ENCODE peak calls at places on chromosomes 16 and 17, in nine cellular contexts. One of them, this sample, is unnamed.
A peak's percentile ranks its signal among the peaks of the same experiment; 100 is the strongest.

GRCh38 chr16:89759742-89760366 is 38.5 kb downstream of the ZNF276 start:
- DNase-seq in A549: no peak
- DNase-seq in GM23338: peak; percentile 22
- DNase-seq in HCT116: no peak
- DNase-seq in K562: no peak
- DNase-seq in HL-60: no peak
- DNase-seq in SK-N-SH: no peak
- DNase-seq in Panc1: no peak
- DNase-seq in HepG2: no peak
- DNase-seq in this sample: no peak

GRCh38 chr17:82104797-82105416 is 6.9 kb upstream of the FASN start:
- DNase-seq in A549: no peak
- DNase-seq in GM23338: no peak
- DNase-seq in HCT116: no peak
- DNase-seq in K562: no peak
- DNase-seq in HL-60: no peak
- DNase-seq in SK-N-SH: no peak
- DNase-seq in Panc1: no peak
- DNase-seq in HepG2: no peak
- DNase-seq in this sample: no peak

GRCh38 chr17:50498021-50498874 is 10.0 kb upstream of the MYCBPAP start:
- DNase-seq in A549: no peak
- DNase-seq in GM23338: no peak
- DNase-seq in HCT116: no peak
- DNase-seq in K562: no peak
- DNase-seq in HL-60: no peak
- DNase-seq in SK-N-SH: no peak
- DNase-seq in Panc1: no peak
- DNase-seq in HepG2: no peak
- DNase-seq in this sample: no peak

GRCh38 chr17:28745777-28746473 is 2.1 kb downstream of the TRAF4 start:
- DNase-seq in A549: peak; percentile 55
- DNase-seq in GM23338: peak; percentile 60
- DNase-seq in HCT116: no peak
- DNase-seq in K562: no peak
- DNase-seq in HL-60: no peak
- DNase-seq in SK-N-SH: no peak
- DNase-seq in Panc1: no peak
- DNase-seq in HepG2: no peak
- DNase-seq in this sample: no peak

GRCh38 chr17:3043737-3044365 is 19.6 kb downstream of the OR1D5 start:
- DNase-seq in A549: peak; percentile 50
- DNase-seq in GM23338: peak; percentile 67
- DNase-seq in HCT116: no peak
- DNase-seq in K562: peak; percentile 34
- DNase-seq in HL-60: no peak
- DNase-seq in SK-N-SH: no peak
- DNase-seq in Panc1: no peak
- DNase-seq in HepG2: peak; percentile 15
- DNase-seq in this sample: no peak

GRCh38 chr17:55288356-55289105 is 23.8 kb downstream of the HLF start:
- DNase-seq in A549: no peak
- DNase-seq in GM23338: no peak
- DNase-seq in HCT116: no peak
- DNase-seq in K562: no peak
- DNase-seq in HL-60: no peak
- DNase-seq in SK-N-SH: no peak
- DNase-seq in Panc1: no peak
- DNase-seq in HepG2: no peak
- DNase-seq in this sample: no peak

GRCh38 chr16:85192736-85193493 is 80.6 kb upstream of the CIBAR2 start:
- DNase-seq in A549: no peak
- DNase-seq in GM23338: no peak
- DNase-seq in HCT116: no peak
- DNase-seq in K562: no peak
- DNase-seq in HL-60: no peak
- DNase-seq in SK-N-SH: peak; percentile 60
- DNase-seq in Panc1: no peak
- DNase-seq in HepG2: no peak
- DNase-seq in this sample: no peak

GRCh38 chr16:50718761-50719400 is 23.0 kb upstream of the CYLD start:
- DNase-seq in A549: no peak
- DNase-seq in GM23338: no peak
- DNase-seq in HCT116: no peak
- DNase-seq in K562: no peak
- DNase-seq in HL-60: no peak
- DNase-seq in SK-N-SH: no peak
- DNase-seq in Panc1: no peak
- DNase-seq in HepG2: no peak
- DNase-seq in this sample: no peak

GRCh38 chr16:371729-372521 is 1.6 kb upstream of the MRPL28 start:
- DNase-seq in A549: no peak
- DNase-seq in GM23338: no peak
- DNase-seq in HCT116: no peak
- DNase-seq in K562: no peak
- DNase-seq in HL-60: no peak
- DNase-seq in SK-N-SH: no peak
- DNase-seq in Panc1: no peak
- DNase-seq in HepG2: no peak
- DNase-seq in this sample: no peak

GRCh38 chr16:79639576-79640311 is 39.2 kb upstream of the MAF start:
- DNase-seq in A549: peak; percentile 74
- DNase-seq in GM23338: no peak
- DNase-seq in HCT116: no peak
- DNase-seq in K562: no peak
- DNase-seq in HL-60: no peak
- DNase-seq in SK-N-SH: no peak
- DNase-seq in Panc1: peak; percentile 48
- DNase-seq in HepG2: no peak
- DNase-seq in this sample: no peak

GRCh38 chr17:73027130-73027741 is 65.3 kb downstream of the SLC39A11 start:
- DNase-seq in A549: no peak
- DNase-seq in GM23338: no peak
- DNase-seq in HCT116: no peak
- DNase-seq in K562: no peak
- DNase-seq in HL-60: no peak
- DNase-seq in SK-N-SH: no peak
- DNase-seq in Panc1: no peak
- DNase-seq in HepG2: no peak
- DNase-seq in this sample: no peak

GRCh38 chr16:72848045-72848410 is 199.9 kb downstream of the ZFHX3 start:
- DNase-seq in A549: peak; percentile 62
- DNase-seq in GM23338: no peak
- DNase-seq in HCT116: no peak
- DNase-seq in K562: no peak
- DNase-seq in HL-60: no peak
- DNase-seq in SK-N-SH: no peak
- DNase-seq in Panc1: no peak
- DNase-seq in HepG2: no peak
- DNase-seq in this sample: no peak

GRCh38 chr17:29597361-29598172 is 4.6 kb downstream of the ANKRD13B start:
- DNase-seq in A549: no peak
- DNase-seq in GM23338: peak; percentile 70
- DNase-seq in HCT116: no peak
- DNase-seq in K562: no peak
- DNase-seq in HL-60: no peak
- DNase-seq in SK-N-SH: no peak
- DNase-seq in Panc1: no peak
- DNase-seq in HepG2: no peak
- DNase-seq in this sample: no peak

GRCh38 chr16:25586826-25587225 is 104.9 kb upstream of the HS3ST4 start:
- DNase-seq in A549: no peak
- DNase-seq in GM23338: no peak
- DNase-seq in HCT116: no peak
- DNase-seq in K562: no peak
- DNase-seq in HL-60: no peak
- DNase-seq in SK-N-SH: no peak
- DNase-seq in Panc1: no peak
- DNase-seq in HepG2: no peak
- DNase-seq in this sample: no peak
- TF ChIP-seq REST in A549: no peak
- TF ChIP-seq REST in GM23338: no peak
- TF ChIP-seq REST in HCT116: no peak
- TF ChIP-seq REST in K562: no peak
- TF ChIP-seq REST in HL-60: no peak
- TF ChIP-seq REST in SK-N-SH: no peak
- TF ChIP-seq REST in Panc1: no peak
- TF ChIP-seq REST in HepG2: no peak
- TF ChIP-seq REST in this sample: no peak

GRCh38 chr17:15250459-15250858 is 14.7 kb downstream of the PMP22 start:
- DNase-seq in A549: no peak
- DNase-seq in GM23338: no peak
- DNase-seq in HCT116: no peak
- DNase-seq in K562: no peak
- DNase-seq in HL-60: no peak
- DNase-seq in SK-N-SH: no peak
- DNase-seq in Panc1: no peak
- DNase-seq in HepG2: no peak
- DNase-seq in this sample: no peak
- TF ChIP-seq REST in A549: no peak
- TF ChIP-seq REST in GM23338: no peak
- TF ChIP-seq REST in HCT116: no peak
- TF ChIP-seq REST in K562: no peak
- TF ChIP-seq REST in HL-60: no peak
- TF ChIP-seq REST in SK-N-SH: no peak
- TF ChIP-seq REST in Panc1: no peak
- TF ChIP-seq REST in HepG2: no peak
- TF ChIP-seq REST in this sample: no peak

GRCh38 chr17:8059131-8059530 is 20.3 kb downstream of the ALOX15B start:
- DNase-seq in A549: no peak
- DNase-seq in GM23338: no peak
- DNase-seq in HCT116: no peak
- DNase-seq in K562: no peak
- DNase-seq in HL-60: no peak
- DNase-seq in SK-N-SH: no peak
- DNase-seq in Panc1: no peak
- DNase-seq in HepG2: no peak
- DNase-seq in this sample: no peak
- TF ChIP-seq REST in A549: no peak
- TF ChIP-seq REST in GM23338: no peak
- TF ChIP-seq REST in HCT116: no peak
- TF ChIP-seq REST in K562: no peak
- TF ChIP-seq REST in HL-60: no peak
- TF ChIP-seq REST in SK-N-SH: no peak
- TF ChIP-seq REST in Panc1: no peak
- TF ChIP-seq REST in HepG2: no peak
- TF ChIP-seq REST in this sample: no peak

DNA sequence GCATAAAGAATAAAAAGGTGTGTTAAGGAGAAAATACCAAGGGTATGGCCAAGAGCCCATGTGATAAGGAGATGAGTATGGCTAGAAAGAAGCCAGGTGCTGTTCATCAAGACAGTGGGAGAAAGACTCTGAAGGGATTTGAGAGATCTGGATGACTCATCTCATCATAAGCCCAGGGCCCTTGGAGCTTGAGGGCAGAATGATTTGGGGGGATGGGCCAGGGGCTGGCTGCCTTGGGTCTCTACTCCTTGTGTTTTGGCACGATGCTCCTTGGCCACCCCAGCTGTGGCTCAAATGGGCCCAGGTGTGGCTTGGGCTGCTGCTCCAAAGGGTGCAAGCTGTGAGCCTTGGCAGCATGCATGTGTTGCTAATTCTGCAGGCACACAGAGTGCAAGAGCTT is 14.5 kb upstream of the TNFRSF13B start:
- DNase-seq in A549: no peak
- DNase-seq in GM23338: no peak
- DNase-seq in HCT116: no peak
- DNase-seq in K562: no peak
- DNase-seq in HL-60: no peak
- DNase-seq in SK-N-SH: no peak
- DNase-seq in Panc1: no peak
- DNase-seq in HepG2: no peak
- DNase-seq in this sample: no peak
- TF ChIP-seq REST in A549: no peak
- TF ChIP-seq REST in GM23338: no peak
- TF ChIP-seq REST in HCT116: no peak
- TF ChIP-seq REST in K562: no peak
- TF ChIP-seq REST in HL-60: no peak
- TF ChIP-seq REST in SK-N-SH: no peak
- TF ChIP-seq REST in Panc1: no peak
- TF ChIP-seq REST in HepG2: no peak
- TF ChIP-seq REST in this sample: no peak

DNA sequence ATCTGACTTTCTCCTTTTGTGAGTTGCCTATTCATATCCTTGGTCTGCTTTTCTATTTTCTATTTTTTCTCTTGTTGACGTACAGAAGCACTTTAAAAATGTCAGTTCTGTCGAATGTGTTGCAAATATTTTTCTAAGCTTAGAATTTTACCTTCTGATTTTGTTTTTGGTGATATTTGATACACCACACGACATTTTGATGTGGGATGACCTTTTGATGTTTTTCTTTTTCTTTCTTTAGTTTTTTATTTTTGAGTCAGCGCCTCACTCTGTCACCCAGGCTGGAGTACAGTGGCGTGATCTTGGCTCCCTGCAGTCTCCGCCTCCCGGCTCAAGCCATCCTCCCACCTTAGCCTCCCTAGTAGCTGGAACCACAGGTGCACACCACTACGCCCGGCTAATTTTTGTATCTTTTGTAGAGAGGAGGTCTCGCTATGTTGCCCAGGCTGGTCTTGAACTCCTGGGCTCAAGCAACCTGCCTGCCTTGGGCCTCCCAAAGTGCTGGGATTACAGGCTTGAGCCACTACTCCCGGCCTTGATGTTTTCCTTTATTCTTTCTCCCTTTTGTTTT is 39.6 kb downstream of the WSB1 start:
- DNase-seq in A549: no peak
- DNase-seq in GM23338: no peak
- DNase-seq in HCT116: no peak
- DNase-seq in K562: peak; percentile 70
- DNase-seq in HL-60: no peak
- DNase-seq in SK-N-SH: no peak
- DNase-seq in Panc1: no peak
- DNase-seq in HepG2: no peak
- DNase-seq in this sample: no peak
- TF ChIP-seq REST in A549: no peak
- TF ChIP-seq REST in GM23338: no peak
- TF ChIP-seq REST in HCT116: no peak
- TF ChIP-seq REST in K562: no peak
- TF ChIP-seq REST in HL-60: no peak
- TF ChIP-seq REST in SK-N-SH: no peak
- TF ChIP-seq REST in Panc1: no peak
- TF ChIP-seq REST in HepG2: no peak
- TF ChIP-seq REST in this sample: no peak

DNA sequence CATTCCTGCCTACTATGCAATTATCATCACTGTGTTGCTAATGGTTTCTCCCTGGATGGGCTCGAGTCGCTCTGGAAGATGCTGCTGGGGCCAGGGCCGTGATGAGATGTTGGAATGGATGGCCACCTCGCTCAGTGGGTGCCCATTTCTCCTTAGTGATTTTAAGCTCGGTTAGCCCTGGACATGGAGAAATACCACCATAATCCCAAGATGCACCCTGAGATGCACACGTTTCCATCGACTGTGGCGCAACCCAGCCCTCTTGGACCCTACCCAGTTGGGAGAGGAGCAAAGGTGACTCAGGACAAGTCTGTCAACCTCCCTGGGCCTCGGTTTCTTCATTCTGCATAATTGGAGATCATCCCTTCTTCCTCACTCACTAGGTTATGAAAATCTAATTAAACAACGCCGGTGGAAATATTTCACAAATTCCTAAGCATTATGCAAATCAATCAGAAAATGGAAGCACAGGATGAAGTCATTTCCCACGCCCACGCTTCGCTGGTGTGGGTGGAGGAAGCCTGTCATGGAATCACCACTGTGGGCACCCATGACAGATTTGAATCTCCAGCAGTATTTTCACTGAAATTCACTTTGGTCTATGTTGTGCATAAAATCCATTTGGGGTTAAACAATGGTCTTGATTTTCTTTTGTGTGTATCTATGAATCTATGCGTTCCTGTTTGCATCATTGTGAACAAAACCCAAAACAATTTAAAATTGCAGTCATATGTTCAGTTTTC is 195.2 kb downstream of the AXIN2 start:
- DNase-seq in A549: no peak
- DNase-seq in GM23338: no peak
- DNase-seq in HCT116: no peak
- DNase-seq in K562: no peak
- DNase-seq in HL-60: no peak
- DNase-seq in SK-N-SH: no peak
- DNase-seq in Panc1: no peak
- DNase-seq in HepG2: no peak
- DNase-seq in this sample: no peak
- TF ChIP-seq REST in A549: no peak
- TF ChIP-seq REST in GM23338: no peak
- TF ChIP-seq REST in HCT116: no peak
- TF ChIP-seq REST in K562: no peak
- TF ChIP-seq REST in HL-60: no peak
- TF ChIP-seq REST in SK-N-SH: no peak
- TF ChIP-seq REST in Panc1: no peak
- TF ChIP-seq REST in HepG2: no peak
- TF ChIP-seq REST in this sample: no peak